ENCODE peak calls at places on chromosomes 3 and 15, in ten cellular contexts. One of them, this sample, is unnamed.

GRCh38 chr15:51801391-51801835 is 28.0 kb upstream of the TMOD3 start:
- DNase-seq in dorsolateral prefrontal cortex: no peak
- DNase-seq in BE2C: peak
- DNase-seq in AG10803: peak
- DNase-seq in HL-60: no peak
- DNase-seq in choroid plexus epithelial cell: peak
- DNase-seq in heart right ventricle: peak
- DNase-seq in HFF-Myc: no peak
- DNase-seq in lung: no peak
- DNase-seq in fibroblast of the aortic adventitia: peak
- DNase-seq in this sample: no peak

GRCh38 chr15:98884894-98885293 is 122.7 kb downstream of the PGPEP1L start:
- DNase-seq in BE2C: no peak
- DNase-seq in heart right ventricle: no peak
- DNase-seq in fibroblast of the aortic adventitia: no peak
- DNase-seq in HFF-Myc: no peak
- DNase-seq in HL-60: no peak
- DNase-seq in dorsolateral prefrontal cortex: no peak
- DNase-seq in AG10803: no peak
- DNase-seq in lung: no peak
- DNase-seq in choroid plexus epithelial cell: no peak
- DNase-seq in this sample: no peak

GRCh38 chr3:50242778-50243551 is 7.0 kb downstream of the GNAI2 start:
- DNase-seq in lung: peak
- DNase-seq in fibroblast of the aortic adventitia: peak
- DNase-seq in HL-60: peak
- DNase-seq in AG10803: peak
- DNase-seq in BE2C: no peak
- DNase-seq in dorsolateral prefrontal cortex: peak
- DNase-seq in heart right ventricle: peak
- DNase-seq in choroid plexus epithelial cell: peak
- DNase-seq in HFF-Myc: no peak
- DNase-seq in this sample: peak

GRCh38 chr3:124800076-124800475 is 69.8 kb downstream of the UMPS start:
- DNase-seq in choroid plexus epithelial cell: no peak
- DNase-seq in heart right ventricle: no peak
- DNase-seq in AG10803: no peak
- DNase-seq in BE2C: no peak
- DNase-seq in lung: no peak
- DNase-seq in HFF-Myc: no peak
- DNase-seq in HL-60: no peak
- DNase-seq in dorsolateral prefrontal cortex: no peak
- DNase-seq in fibroblast of the aortic adventitia: no peak
- DNase-seq in this sample: no peak

GRCh38 chr3:9088431-9089353 is 125.4 kb upstream of the RAD18 start:
- DNase-seq in BE2C: no peak
- DNase-seq in dorsolateral prefrontal cortex: no peak
- DNase-seq in AG10803: peak
- DNase-seq in fibroblast of the aortic adventitia: peak
- DNase-seq in HFF-Myc: no peak
- DNase-seq in choroid plexus epithelial cell: peak
- DNase-seq in heart right ventricle: no peak
- DNase-seq in lung: peak
- DNase-seq in HL-60: no peak
- DNase-seq in this sample: no peak

GRCh38 chr3:13112521-13113345 is 39.5 kb upstream of the IQSEC1 start:
- DNase-seq in HFF-Myc: no peak
- DNase-seq in choroid plexus epithelial cell: no peak
- DNase-seq in fibroblast of the aortic adventitia: no peak
- DNase-seq in BE2C: no peak
- DNase-seq in heart right ventricle: no peak
- DNase-seq in dorsolateral prefrontal cortex: no peak
- DNase-seq in lung: no peak
- DNase-seq in HL-60: no peak
- DNase-seq in AG10803: no peak
- DNase-seq in this sample: no peak

GRCh38 chr3:9770276-9770812 is 597 bp upstream of the CAMK1 start:
- DNase-seq in heart right ventricle: peak
- DNase-seq in BE2C: no peak
- DNase-seq in lung: peak
- DNase-seq in HL-60: no peak
- DNase-seq in AG10803: peak
- DNase-seq in fibroblast of the aortic adventitia: peak
- DNase-seq in choroid plexus epithelial cell: peak
- DNase-seq in HFF-Myc: no peak
- DNase-seq in dorsolateral prefrontal cortex: peak
- DNase-seq in this sample: peak

GRCh38 chr3:47573190-47574172 is 5.2 kb downstream of the CSPG5 start:
- DNase-seq in dorsolateral prefrontal cortex: peak
- DNase-seq in BE2C: no peak
- DNase-seq in heart right ventricle: no peak
- DNase-seq in fibroblast of the aortic adventitia: no peak
- DNase-seq in lung: no peak
- DNase-seq in HFF-Myc: no peak
- DNase-seq in HL-60: no peak
- DNase-seq in AG10803: no peak
- DNase-seq in choroid plexus epithelial cell: no peak
- DNase-seq in this sample: no peak

GRCh38 chr15:81497226-81497625 is 123.2 kb upstream of the TMC3 start:
- DNase-seq in lung: no peak
- DNase-seq in HFF-Myc: no peak
- DNase-seq in fibroblast of the aortic adventitia: no peak
- DNase-seq in AG10803: no peak
- DNase-seq in HL-60: no peak
- DNase-seq in dorsolateral prefrontal cortex: no peak
- DNase-seq in heart right ventricle: no peak
- DNase-seq in BE2C: no peak
- DNase-seq in choroid plexus epithelial cell: no peak
- DNase-seq in this sample: no peak

GRCh38 chr3:179418610-179419009 is 32.7 kb downstream of the GNB4 start:
- DNase-seq in heart right ventricle: no peak
- DNase-seq in HL-60: no peak
- DNase-seq in HFF-Myc: no peak
- DNase-seq in dorsolateral prefrontal cortex: no peak
- DNase-seq in fibroblast of the aortic adventitia: no peak
- DNase-seq in BE2C: no peak
- DNase-seq in lung: no peak
- DNase-seq in AG10803: no peak
- DNase-seq in choroid plexus epithelial cell: no peak
- DNase-seq in this sample: no peak

GRCh38 chr3:179416681-179417080 is 34.6 kb downstream of the GNB4 start:
- DNase-seq in AG10803: peak
- DNase-seq in fibroblast of the aortic adventitia: peak
- DNase-seq in HFF-Myc: no peak
- DNase-seq in heart right ventricle: no peak
- DNase-seq in HL-60: no peak
- DNase-seq in dorsolateral prefrontal cortex: no peak
- DNase-seq in choroid plexus epithelial cell: no peak
- DNase-seq in BE2C: no peak
- DNase-seq in lung: no peak
- DNase-seq in this sample: no peak

GRCh38 chr3:179425075-179425474 is 26.2 kb downstream of the GNB4 start:
- DNase-seq in HL-60: no peak
- DNase-seq in AG10803: no peak
- DNase-seq in fibroblast of the aortic adventitia: no peak
- DNase-seq in lung: no peak
- DNase-seq in HFF-Myc: no peak
- DNase-seq in BE2C: no peak
- DNase-seq in heart right ventricle: no peak
- DNase-seq in choroid plexus epithelial cell: no peak
- DNase-seq in dorsolateral prefrontal cortex: peak
- DNase-seq in this sample: no peak

GRCh38 chr3:179421500-179421899 is 29.8 kb downstream of the GNB4 start:
- DNase-seq in HL-60: no peak
- DNase-seq in heart right ventricle: peak
- DNase-seq in dorsolateral prefrontal cortex: no peak
- DNase-seq in fibroblast of the aortic adventitia: peak
- DNase-seq in BE2C: peak
- DNase-seq in lung: no peak
- DNase-seq in choroid plexus epithelial cell: peak
- DNase-seq in HFF-Myc: no peak
- DNase-seq in AG10803: peak
- DNase-seq in this sample: no peak
- TF ChIP-seq CTCF in HL-60: no peak
- TF ChIP-seq CTCF in heart right ventricle: peak
- TF ChIP-seq CTCF in dorsolateral prefrontal cortex: peak
- TF ChIP-seq CTCF in fibroblast of the aortic adventitia: peak
- TF ChIP-seq CTCF in BE2C: peak
- TF ChIP-seq CTCF in lung: peak
- TF ChIP-seq CTCF in choroid plexus epithelial cell: peak
- TF ChIP-seq CTCF in HFF-Myc: peak
- TF ChIP-seq CTCF in AG10803: peak
- TF ChIP-seq CTCF in this sample: no peak

DNA sequence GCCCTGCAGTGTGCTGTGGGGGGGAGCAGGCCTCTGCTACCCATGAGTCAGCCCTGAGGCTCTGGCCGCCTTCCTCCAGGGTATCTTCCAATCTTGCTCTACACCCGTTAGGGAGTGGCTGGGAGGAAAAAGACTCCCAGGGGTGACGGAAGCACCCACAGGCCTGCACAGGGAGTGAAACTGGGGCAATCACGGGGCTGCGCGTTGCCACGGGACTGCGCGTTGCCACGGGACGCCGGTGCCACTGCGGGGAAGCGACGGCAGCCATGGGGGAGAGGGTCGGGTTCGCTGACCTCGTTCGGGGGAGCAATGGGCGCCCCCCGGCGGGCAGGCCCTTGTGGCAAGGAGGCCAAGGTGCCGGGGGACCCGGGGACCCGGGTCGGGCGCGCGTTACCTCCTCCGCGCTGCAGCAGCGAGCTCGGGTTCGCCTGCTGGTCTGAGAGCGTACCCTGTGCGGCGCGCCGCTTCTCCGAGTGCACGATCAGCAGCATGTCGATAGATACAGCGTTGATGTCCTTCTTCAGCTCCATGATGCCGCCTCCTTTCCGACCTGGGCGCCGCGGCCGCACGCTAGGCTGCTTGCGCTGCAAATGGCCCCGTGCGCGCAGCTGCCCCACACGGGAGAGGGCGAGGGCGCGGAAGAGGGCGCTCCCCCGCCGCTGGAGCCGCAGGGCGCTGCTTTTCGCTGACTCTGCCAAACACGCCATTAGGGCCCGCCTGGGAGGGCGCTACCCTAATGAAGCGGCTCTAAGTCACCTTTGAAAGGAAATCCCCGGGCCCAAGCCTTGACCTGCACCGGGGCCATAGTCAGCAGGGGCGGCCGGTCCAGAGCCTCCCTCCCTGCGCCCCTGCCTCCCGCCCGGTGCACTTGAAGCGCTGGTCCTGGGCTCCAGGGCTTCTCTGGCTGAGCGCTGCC is at the start of gene KY:
- DNase-seq in HL-60: peak
- DNase-seq in dorsolateral prefrontal cortex: peak
- DNase-seq in choroid plexus epithelial cell: peak
- DNase-seq in heart right ventricle: peak
- DNase-seq in HFF-Myc: no peak
- DNase-seq in fibroblast of the aortic adventitia: peak
- DNase-seq in lung: no peak
- DNase-seq in BE2C: peak
- DNase-seq in AG10803: peak
- DNase-seq in this sample: no peak
- TF ChIP-seq CTCF in HL-60: no peak
- TF ChIP-seq CTCF in dorsolateral prefrontal cortex: peak
- TF ChIP-seq CTCF in choroid plexus epithelial cell: no peak
- TF ChIP-seq CTCF in heart right ventricle: peak
- TF ChIP-seq CTCF in HFF-Myc: peak
- TF ChIP-seq CTCF in fibroblast of the aortic adventitia: peak
- TF ChIP-seq CTCF in lung: no peak
- TF ChIP-seq CTCF in BE2C: peak
- TF ChIP-seq CTCF in AG10803: peak
- TF ChIP-seq CTCF in this sample: no peak

DNA sequence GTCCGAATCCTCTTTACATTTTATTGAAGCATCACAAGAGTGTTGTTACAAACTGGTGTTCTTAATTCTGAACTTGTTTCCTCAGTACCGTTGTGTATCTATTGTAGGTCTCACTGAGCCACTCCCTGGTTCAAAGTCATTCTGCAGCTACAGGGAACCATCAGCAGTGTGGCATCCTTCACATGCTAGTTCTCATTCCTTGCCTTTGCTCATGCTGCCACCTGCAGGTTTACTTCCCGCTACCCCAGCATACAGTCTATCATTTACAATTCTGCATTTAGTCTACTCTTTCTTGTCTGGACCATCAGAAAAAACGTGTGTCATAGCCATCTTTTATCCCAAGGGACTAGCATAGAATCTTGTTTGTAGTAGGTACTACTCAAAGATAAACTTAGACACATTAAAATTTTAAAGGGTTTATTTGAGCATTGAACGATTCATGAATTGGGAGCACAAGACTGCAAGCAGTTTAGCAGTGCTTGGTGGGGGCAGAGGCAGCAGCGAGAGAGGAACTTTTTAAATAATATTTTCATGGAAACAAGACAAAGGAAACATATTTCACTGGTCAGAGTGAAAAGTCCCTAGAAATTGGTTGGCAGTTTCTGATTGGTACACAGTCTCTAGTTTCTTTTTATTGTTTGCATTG is 402.1 kb downstream of the CADM2 start:
- DNase-seq in dorsolateral prefrontal cortex: peak
- DNase-seq in AG10803: no peak
- DNase-seq in heart right ventricle: no peak
- DNase-seq in fibroblast of the aortic adventitia: no peak
- DNase-seq in HFF-Myc: no peak
- DNase-seq in HL-60: no peak
- DNase-seq in choroid plexus epithelial cell: peak
- DNase-seq in BE2C: peak
- DNase-seq in lung: peak
- DNase-seq in this sample: no peak
- TF ChIP-seq CTCF in dorsolateral prefrontal cortex: peak
- TF ChIP-seq CTCF in AG10803: no peak
- TF ChIP-seq CTCF in heart right ventricle: no peak
- TF ChIP-seq CTCF in fibroblast of the aortic adventitia: no peak
- TF ChIP-seq CTCF in HFF-Myc: peak
- TF ChIP-seq CTCF in HL-60: peak
- TF ChIP-seq CTCF in choroid plexus epithelial cell: peak
- TF ChIP-seq CTCF in BE2C: peak
- TF ChIP-seq CTCF in lung: peak
- TF ChIP-seq CTCF in this sample: no peak

DNA sequence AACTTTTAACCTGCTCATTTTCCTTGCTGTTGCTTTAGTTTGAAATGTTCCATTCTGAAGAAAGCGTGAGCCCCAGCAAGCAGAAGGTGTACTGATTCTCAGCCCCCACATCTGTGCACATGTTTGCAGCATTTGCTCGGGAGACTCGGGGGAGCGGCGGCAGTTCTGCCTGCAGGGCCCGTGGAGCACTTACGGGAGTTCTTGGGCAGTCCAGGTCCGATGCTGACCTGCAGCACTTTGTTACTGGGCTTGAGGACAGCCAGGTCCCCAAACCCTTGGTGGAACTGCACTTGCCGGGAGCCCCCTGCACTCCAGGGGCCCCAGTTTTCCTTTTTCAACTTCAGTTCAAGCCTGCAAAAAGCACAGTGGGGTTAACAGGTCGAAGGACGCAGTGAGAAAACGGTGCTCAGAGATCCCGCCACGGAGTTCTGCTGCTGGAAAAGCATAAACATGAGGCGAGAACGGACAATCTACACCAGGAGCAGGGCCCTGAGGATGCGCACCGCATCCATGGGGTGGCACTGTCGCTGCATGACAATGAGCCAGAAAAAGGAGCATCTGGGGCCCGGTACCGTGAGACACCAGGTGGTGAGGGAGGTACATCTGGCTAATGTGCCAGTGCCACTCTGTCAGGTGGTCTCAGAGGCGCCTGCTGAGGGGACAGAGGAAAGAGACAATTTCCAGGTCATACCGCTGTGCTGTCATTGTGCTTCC is 45.6 kb upstream of the LDHAL6B start:
- DNase-seq in fibroblast of the aortic adventitia: no peak
- DNase-seq in AG10803: no peak
- DNase-seq in HFF-Myc: no peak
- DNase-seq in lung: no peak
- DNase-seq in choroid plexus epithelial cell: peak
- DNase-seq in HL-60: no peak
- DNase-seq in heart right ventricle: no peak
- DNase-seq in dorsolateral prefrontal cortex: peak
- DNase-seq in BE2C: peak
- DNase-seq in this sample: no peak
- TF ChIP-seq CTCF in fibroblast of the aortic adventitia: peak
- TF ChIP-seq CTCF in AG10803: peak
- TF ChIP-seq CTCF in HFF-Myc: peak
- TF ChIP-seq CTCF in lung: no peak
- TF ChIP-seq CTCF in choroid plexus epithelial cell: peak
- TF ChIP-seq CTCF in HL-60: peak
- TF ChIP-seq CTCF in heart right ventricle: no peak
- TF ChIP-seq CTCF in dorsolateral prefrontal cortex: peak
- TF ChIP-seq CTCF in BE2C: peak
- TF ChIP-seq CTCF in this sample: no peak